ENCODE peak calls at places on chromosome 18, in five cellular contexts. A, H, M, E and U are unnamed samples.

GRCh38 chr18:5456577-5457466 is 87.0 kb downstream of the EPB41L3 start:
- DNase-seq in H (no peak), E (peak; percentile 7), A (peak; percentile 56), M (no peak), U (no peak)

GRCh38 chr18:59657012-59657411 is 40.2 kb downstream of the CCBE1 start:
- DNase-seq in H (no peak), A (no peak), E (no peak), M (no peak), U (no peak)

GRCh38 chr18:13221821-13222220 is 3.3 kb downstream of the LDLRAD4 start:
- DNase-seq in A (no peak), M (no peak), H (no peak), E (no peak), U (no peak)

GRCh38 chr18:39455300-39455699 is 1889.7 kb upstream of the CELF4 start:
- DNase-seq in A (no peak), H (no peak), M (no peak), E (peak; percentile 21), U (no peak)

GRCh38 chr18:73774836-73775509 is 372.7 kb downstream of the FBXO15 start:
- DNase-seq in M (no peak), H (no peak), A (no peak), E (no peak), U (no peak)

GRCh38 chr18:26460449-26461091 is 87.8 kb downstream of the KCTD1 start:
- DNase-seq in A (no peak), M (no peak), E (no peak), H (peak; percentile 89), U (no peak)

GRCh38 chr18:79953921-79954651 is 2.6 kb upstream of the SLC66A2 start:
- DNase-seq in E (no peak), H (no peak), M (no peak), A (no peak), U (no peak)

GRCh38 chr18:22342625-22343024 is 75.1 kb downstream of the CTAGE1 start:
- DNase-seq in M (peak; percentile 24), E (no peak), H (no peak), A (no peak), U (no peak)

GRCh38 chr18:2518473-2518872 is 52.8 kb downstream of the METTL4 start:
- DNase-seq in A (no peak), E (no peak), M (no peak), H (no peak), U (no peak)

GRCh38 chr18:58856881-58857280 is 7.8 kb upstream of the ZNF532 start:
- DNase-seq in E (no peak), H (no peak), M (no peak), A (no peak), U (no peak)

GRCh38 chr18:3540805-3541548 is 91.0 kb downstream of the TGIF1 start:
- DNase-seq in A (no peak), E (no peak), H (no peak), M (no peak), U (no peak)

GRCh38 chr18:3870914-3871313 is 420.9 kb downstream of the TGIF1 start:
- DNase-seq in M (no peak), H (no peak), A (no peak), E (no peak), U (no peak)

GRCh38 chr18:45413180-45413836 is 202.0 kb upstream of the SLC14A2 start:
- DNase-seq in M (no peak), H (no peak), E (no peak), A (no peak), U (no peak)

GRCh38 chr18:61129001-61129400 is 204.2 kb upstream of the CDH20 start:
- DNase-seq in E (no peak), H (no peak), M (no peak), A (no peak), U (no peak)

GRCh38 chr18:31716362-31716761 is 32.0 kb upstream of the B4GALT6 start:
- DNase-seq in M (no peak), H (no peak), E (no peak), A (no peak), U (no peak)

GRCh38 chr18:13039806-13040205 is 48.6 kb downstream of the CEP192 start:
- DNase-seq in H (no peak), E (no peak), A (no peak), M (no peak), U (no peak)

GRCh38 chr18:78406743-78407455 is 572.7 kb upstream of the SALL3 start:
- DNase-seq in A (no peak), H (no peak), M (no peak), E (no peak), U (no peak)

GRCh38 chr18:3340015-3340681 is 78.2 kb downstream of the MYL12B start:
- DNase-seq in M (peak; percentile 37), A (no peak), H (no peak), E (no peak), U (no peak)

GRCh38 chr18:31950620-31951019 is 7.7 kb upstream of the TRAPPC8 start:
- DNase-seq in H (no peak), E (no peak), A (no peak), M (no peak), U (no peak)

GRCh38 chr18:70553245-70553960 is 264.6 kb downstream of the SOCS6 start:
- DNase-seq in M (no peak), E (no peak), H (no peak), A (no peak), U (no peak)

GRCh38 chr18:31275722-31276463 is 42.1 kb upstream of the DSG1 start:
- DNase-seq in A (no peak), M (no peak), E (no peak), H (no peak), U (peak; percentile 18)

GRCh38 chr18:64131314-64131713 is 17.6 kb downstream of the LINC00305 start:
- DNase-seq in H (no peak), A (no peak), M (no peak), E (no peak), U (no peak)

GRCh38 chr18:79275992-79276391 is 119.7 kb upstream of the NFATC1 start:
- DNase-seq in H (peak; percentile 37), M (no peak), E (no peak), A (no peak), U (no peak)

GRCh38 chr18:79789901-79790885 is 7.5 kb upstream of the KCNG2 start:
- DNase-seq in M (no peak), E (no peak), A (no peak), H (no peak), U (no peak)

GRCh38 chr18:1053654-1054315 is 149.1 kb downstream of the ADCYAP1 start:
- DNase-seq in A (no peak), E (no peak), M (no peak), H (no peak), U (no peak)

GRCh38 chr18:62768172-62768943 is 53.0 kb downstream of the PHLPP1 start:
- DNase-seq in A (no peak), M (no peak), H (no peak), E (no peak), U (no peak)

GRCh38 chr18:62769216-62769615 is 53.9 kb downstream of the PHLPP1 start:
- DNase-seq in H (no peak), A (no peak), M (no peak), E (no peak), U (no peak)

GRCh38 chr18:62772860-62773584 is 57.7 kb downstream of the PHLPP1 start:
- DNase-seq in E (peak; percentile 77), M (no peak), H (no peak), A (no peak), U (no peak)

GRCh38 chr18:62773691-62774090 is 58.4 kb downstream of the PHLPP1 start:
- DNase-seq in H (no peak), M (no peak), E (no peak), A (no peak), U (no peak)

DNA sequence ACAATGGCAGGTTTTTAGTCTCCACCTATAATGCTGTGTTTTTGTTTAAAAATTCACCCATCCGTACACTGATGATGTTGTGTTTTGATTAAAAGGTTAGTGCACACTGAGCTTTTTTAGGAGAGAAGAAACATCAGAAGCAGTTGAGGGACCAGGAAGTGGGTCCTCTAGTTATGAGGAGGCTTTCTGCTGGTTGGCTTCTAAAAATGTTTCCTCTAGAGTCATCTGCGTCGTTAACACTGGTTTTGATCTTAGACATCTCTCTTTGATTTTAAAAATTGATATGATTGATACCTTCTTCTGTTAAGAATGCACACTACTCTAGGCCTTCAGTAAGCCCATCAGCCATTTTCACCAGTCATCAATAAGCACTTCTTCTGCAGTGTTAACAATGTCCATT is 56.2 kb downstream of the PHLPP1 start:
- DNase-seq in M (no peak), E (no peak), A (no peak), H (no peak), U (no peak)
- H3K79me2 ChIP-seq in M (peaks cover 11% of the 10 kb centered on the region), E (peaks cover 94% of the 10 kb centered on the region), A (peaks cover 18% of the 10 kb centered on the region), H (no peaks in the 10 kb centered on the region), U (peaks cover 15% of the 10 kb centered on the region)

GRCh38 chr18:24168496-24168895 is 29.6 kb downstream of the CABYR start:
- DNase-seq in H (no peak), A (no peak), E (no peak), M (no peak), U (no peak)
- TF ChIP-seq SRF in H (no peak), A (no peak), E (no peak), M (no peak), U (no peak)

DNA sequence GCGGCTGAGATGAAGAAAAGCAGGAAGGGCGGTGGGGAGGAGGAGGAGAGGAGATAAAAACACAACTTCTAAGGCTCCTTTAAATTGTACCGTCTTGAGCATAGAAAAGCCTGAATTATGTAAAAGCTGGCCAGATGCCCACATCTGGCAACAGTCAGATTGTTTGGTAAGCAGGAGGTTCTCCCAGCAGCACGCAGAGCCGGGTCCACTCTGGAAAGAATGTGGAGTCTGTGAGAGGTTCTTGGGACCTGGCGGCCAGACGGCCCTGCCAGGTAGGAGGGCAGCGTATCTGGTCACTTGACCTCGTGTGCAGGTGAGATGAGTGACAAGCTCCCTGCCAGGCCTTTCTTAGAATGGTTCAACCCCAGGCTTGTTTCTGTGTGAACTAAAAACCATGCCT is 215.3 kb upstream of the APCDD1 start:
- DNase-seq in H (no peak), M (no peak), E (no peak), A (no peak), U (no peak)
- TF ChIP-seq CEBPB in H (no peak), M (no peak), E (no peak), A (no peak), U (no peak)

GRCh38 chr18:49456794-49457193 is 3.7 kb downstream of the DYM start:
- DNase-seq in H (no peak), A (no peak), M (no peak), E (no peak), U (no peak)
- H3K79me2 ChIP-seq in H (peaks cover 40% of the 10 kb centered on the region), A (no peaks in the 10 kb centered on the region), M (peaks cover 48% of the 10 kb centered on the region), E (peaks cover 32% of the 10 kb centered on the region), U (peaks cover 56% of the 10 kb centered on the region)

GRCh38 chr18:77112161-77112801 is 20.3 kb downstream of the MBP start:
- DNase-seq in H (no peak), E (no peak), M (no peak), A (peak; percentile 44), U (no peak)
- TF ChIP-seq SRF in H (no peak), E (no peak), M (no peak), A (no peak), U (no peak)

DNA sequence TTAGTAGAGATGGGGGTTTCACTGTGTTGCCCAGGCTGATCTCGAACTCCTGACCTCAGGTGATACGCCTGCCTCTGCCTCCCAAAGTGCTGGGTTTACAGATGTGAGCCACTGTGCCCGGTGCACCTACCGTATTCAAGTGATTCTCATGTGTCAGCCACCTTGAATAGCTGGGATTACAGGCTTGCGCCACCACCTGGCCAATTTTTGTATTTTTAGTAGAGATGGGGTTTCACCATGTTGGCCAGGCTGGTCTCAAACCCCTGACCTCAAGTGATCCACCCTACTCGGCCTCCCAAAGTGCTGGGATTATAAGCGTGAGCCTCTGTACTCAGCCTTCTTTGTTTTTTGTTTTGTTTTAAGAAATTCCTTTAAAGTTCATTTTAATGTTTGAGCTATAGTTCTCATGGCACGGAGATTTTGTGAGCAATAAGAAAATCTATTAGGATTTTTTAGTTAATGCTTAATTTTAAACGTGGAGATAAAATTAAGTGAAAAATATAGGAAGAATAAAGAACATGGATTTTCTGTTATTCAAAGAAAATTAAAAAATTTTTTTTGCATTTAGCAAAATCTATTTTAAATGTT is 242.6 kb downstream of the PHLPP1 start:
- DNase-seq in A (peak; percentile 87), M (no peak), H (no peak), E (peak; percentile 46), U (peak; percentile 40)
- TF ChIP-seq CEBPB in A (no peak), M (no peak), H (no peak), E (no peak), U (no peak)